ENCODE peak calls at places on chromosomes 7 and 10, in eight cellular contexts. R is H1, M is ovary, D is spleen, C is HepG2, X is sigmoid colon, N is esophagus squamous epithelium, G is adrenal gland. T is an unnamed sample.

GRCh38 chr10:13439771-13440708 is 88.8 kb downstream of the BEND7 start:
- DNase-seq in R (no peak), M (peak), D (peak), C (peak), X (peak), N (no peak), G (peak), T (peak)

GRCh38 chr7:44587843-44588711 is 6.0 kb upstream of the TMED4 start:
- DNase-seq in R (no peak), M (peak), D (no peak), C (peak), X (no peak), N (no peak), G (peak), T (peak)

GRCh38 chr10:70927221-70927943 is 39.0 kb upstream of the PCBD1 start:
- DNase-seq in R (no peak), M (no peak), D (no peak), C (no peak), X (no peak), N (no peak), G (peak), T (no peak)

GRCh38 chr10:104642311-104643022 is 1.4 kb downstream of the SORCS3 start:
- DNase-seq in R (peak), M (peak), D (no peak), C (peak), X (no peak), N (no peak), G (peak), T (peak)

GRCh38 chr10:86400705-86401587 is 34.4 kb upstream of the GRID1 start:
- DNase-seq in R (no peak), M (peak), D (peak), C (peak), X (peak), N (no peak), G (peak), T (peak)

GRCh38 chr7:138116156-138116555 is 39.9 kb downstream of the AKR1D1 start:
- DNase-seq in R (no peak), M (no peak), D (no peak), C (no peak), X (no peak), N (no peak), G (no peak), T (no peak)

GRCh38 chr7:138797715-138798320 is at the start of the genes ATP6V0A4 and TMEM213:
- DNase-seq in R (peak), M (no peak), D (peak), C (no peak), X (no peak), N (no peak), G (no peak), T (no peak)

GRCh38 chr10:121639416-121639815 is 41.2 kb upstream of the FGFR2 start:
- DNase-seq in R (no peak), M (no peak), D (no peak), C (no peak), X (no peak), N (no peak), G (no peak), T (no peak)

GRCh38 chr7:110387689-110388088 is 703.2 kb upstream of the LRRN3 start:
- DNase-seq in R (no peak), M (no peak), D (no peak), C (no peak), X (no peak), N (no peak), G (no peak), T (no peak)

GRCh38 chr10:60238408-60239100 is 151.1 kb downstream of the ANK3 start:
- DNase-seq in R (peak), M (no peak), D (no peak), C (no peak), X (no peak), N (no peak), G (no peak), T (no peak)

GRCh38 chr7:74349621-74350020 is 60.4 kb downstream of the CLIP2 start:
- DNase-seq in R (no peak), M (no peak), D (no peak), C (no peak), X (no peak), N (no peak), G (no peak), T (no peak)

GRCh38 chr7:118080947-118081346 is 103.0 kb upstream of the LSM8 start:
- DNase-seq in R (peak), M (no peak), D (no peak), C (no peak), X (no peak), N (no peak), G (no peak), T (peak)

GRCh38 chr7:150383710-150384397 is 4.7 kb downstream of the ZNF775 start:
- DNase-seq in R (peak), M (no peak), D (no peak), C (peak), X (peak), N (no peak), G (peak), T (no peak)

GRCh38 chr7:29780346-29780745 is 26.0 kb upstream of the WIPF3 start:
- DNase-seq in R (no peak), M (no peak), D (no peak), C (no peak), X (no peak), N (no peak), G (no peak), T (no peak)

GRCh38 chr7:7098280-7098818 is 84.0 kb upstream of the C1GALT1 start:
- DNase-seq in R (no peak), M (no peak), D (no peak), C (no peak), X (no peak), N (no peak), G (no peak), T (no peak)

GRCh38 chr10:11685787-11686218 is 56.4 kb upstream of the ECHDC3 start:
- DNase-seq in R (no peak), M (peak), D (peak), C (peak), X (peak), N (peak), G (peak), T (peak)

GRCh38 chr7:110522061-110522750 is 568.7 kb upstream of the LRRN3 start:
- DNase-seq in R (no peak), M (no peak), D (no peak), C (peak), X (no peak), N (no peak), G (no peak), T (no peak)

GRCh38 chr10:131948501-131948900 is 33.2 kb downstream of the BNIP3 start:
- DNase-seq in R (no peak), M (no peak), D (peak), C (no peak), X (peak), N (no peak), G (peak), T (no peak)

GRCh38 chr10:49183596-49184542 is 4.3 kb downstream of the TMEM273 start:
- DNase-seq in R (no peak), M (no peak), D (peak), C (no peak), X (no peak), N (no peak), G (no peak), T (no peak)

GRCh38 chr7:66140924-66141323 is 26.3 kb downstream of the CRCP start:
- DNase-seq in R (no peak), M (peak), D (no peak), C (no peak), X (peak), N (no peak), G (peak), T (peak)

GRCh38 chr7:100826546-100827329 is 585 bp downstream of the EPHB4 start:
- DNase-seq in R (no peak), M (peak), D (no peak), C (no peak), X (no peak), N (no peak), G (no peak), T (peak)

GRCh38 chr7:4052126-4052525 is 630.0 kb upstream of the FOXK1 start:
- DNase-seq in R (no peak), M (no peak), D (no peak), C (no peak), X (no peak), N (no peak), G (no peak), T (no peak)

GRCh38 chr7:104160375-104160774 is 47.4 kb downstream of the ORC5 start:
- DNase-seq in R (no peak), M (no peak), D (no peak), C (no peak), X (no peak), N (no peak), G (no peak), T (peak)

GRCh38 chr10:72906446-72906845 is 12.9 kb downstream of the OIT3 start:
- DNase-seq in R (no peak), M (no peak), D (no peak), C (no peak), X (no peak), N (no peak), G (no peak), T (no peak)

GRCh38 chr7:33494473-33494872 is 365.1 kb downstream of the BBS9 start:
- DNase-seq in R (no peak), M (no peak), D (no peak), C (no peak), X (no peak), N (no peak), G (no peak), T (no peak)

DNA sequence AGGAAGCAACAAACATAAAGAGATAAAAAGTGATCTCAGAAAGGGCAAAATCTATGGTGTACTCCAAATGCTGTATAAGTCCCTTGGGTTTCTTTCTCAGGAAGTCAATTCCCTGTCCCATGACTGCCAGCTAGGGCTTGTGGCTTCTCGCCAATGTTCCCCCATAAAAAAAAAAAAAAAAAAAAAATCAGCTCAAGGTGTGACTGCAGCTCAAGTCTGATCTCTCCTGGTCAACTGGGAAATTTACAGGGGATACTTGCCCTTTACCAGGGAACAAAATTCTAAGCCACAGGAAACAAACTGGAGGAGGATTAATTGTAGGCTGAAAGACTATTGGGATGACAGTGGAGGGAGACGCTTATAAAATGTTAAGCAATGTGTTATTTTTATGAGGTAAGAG is 76.0 kb downstream of the PCGF5 start:
- DNase-seq in R (no peak), M (no peak), D (no peak), C (peak), X (no peak), N (no peak), G (no peak), T (peak)
- TF ChIP-seq POLR2A in R (no peak), M (no peak), D (no peak), C (no peak), X (no peak), N (no peak), G (no peak), T (no peak)

GRCh38 chr10:79445708-79446450 is 455 bp upstream of the ZCCHC24 start:
- DNase-seq in R (peak), M (peak), D (peak), C (peak), X (peak), N (peak), G (peak), T (peak)
- TF ChIP-seq POLR2A in R (no peak), M (peak), D (no peak), C (no peak), X (peak), N (no peak), G (peak), T (no peak)

GRCh38 chr10:102408728-102409603 is 9.6 kb downstream of the PSD start:
- DNase-seq in R (no peak), M (peak), D (peak), C (no peak), X (peak), N (no peak), G (peak), T (no peak)
- TF ChIP-seq POLR2A in R (no peak), M (no peak), D (no peak), C (no peak), X (peak), N (no peak), G (no peak), T (no peak)

DNA sequence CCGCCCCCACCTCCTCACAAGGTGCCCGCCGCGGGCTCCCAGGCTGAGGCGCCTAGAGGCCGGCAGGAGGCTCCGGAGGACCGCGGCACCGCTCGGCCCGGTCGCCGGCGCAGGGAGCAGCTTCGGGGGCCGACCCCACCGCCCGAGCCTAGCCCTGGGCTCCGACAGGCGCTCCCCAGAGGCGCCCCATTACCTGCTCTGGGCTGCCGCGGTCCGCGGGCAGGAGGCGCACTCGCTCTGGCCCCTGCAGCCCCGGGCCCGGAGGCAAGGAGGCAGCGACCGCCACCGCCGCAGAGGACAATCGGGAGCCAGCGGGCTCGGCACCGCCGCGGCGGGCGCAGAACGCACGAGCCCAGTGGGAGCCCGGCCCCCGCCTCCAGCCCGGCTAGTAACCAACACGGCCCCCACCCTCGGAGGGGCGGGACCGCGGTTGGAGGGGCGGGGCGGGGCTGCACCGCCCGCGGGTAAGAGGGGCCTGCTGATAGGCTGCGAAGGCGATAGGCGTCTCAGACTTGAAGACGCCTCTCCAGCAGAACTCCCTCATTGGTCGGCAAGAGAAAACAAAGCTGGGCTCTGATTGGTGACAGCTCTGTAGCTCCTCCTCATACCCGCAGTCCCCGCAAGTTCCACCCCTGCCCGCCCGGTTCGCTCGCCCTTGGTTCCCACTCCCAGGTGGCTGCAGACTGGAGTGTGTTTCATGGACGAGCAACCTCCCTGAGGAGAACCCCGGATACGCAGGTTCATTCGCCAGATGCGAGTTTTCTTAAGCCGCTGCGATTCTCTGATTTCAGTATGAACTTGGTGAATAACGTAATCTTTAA is at the start of gene MPP7:
- DNase-seq in R (peak), M (peak), D (peak), C (peak), X (peak), N (peak), G (peak), T (peak)
- TF ChIP-seq POLR2A in R (no peak), M (peak), D (no peak), C (peak), X (no peak), N (no peak), G (peak), T (no peak)

DNA sequence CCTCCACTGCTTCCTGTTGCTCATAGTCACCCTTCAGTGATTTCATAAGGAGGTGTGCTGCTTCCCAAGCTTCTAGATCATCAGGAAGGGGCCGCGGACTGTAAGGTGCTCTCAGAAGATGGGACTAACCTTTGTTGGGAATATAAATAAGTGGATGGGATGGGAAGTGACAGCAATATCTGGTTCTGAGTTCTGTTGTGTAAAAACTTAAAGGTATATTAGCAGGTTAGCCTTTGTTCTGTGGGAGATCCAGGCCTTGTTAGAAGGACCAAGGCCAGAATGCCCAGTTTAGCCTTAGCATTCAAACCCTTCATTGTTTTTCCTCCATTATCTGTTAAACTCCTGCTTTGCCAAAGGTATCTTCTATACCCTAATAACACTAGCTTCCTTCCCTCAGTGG is 12.4 kb downstream of the BUB3 start:
- DNase-seq in R (no peak), M (no peak), D (no peak), C (no peak), X (no peak), N (no peak), G (no peak), T (no peak)
- TF ChIP-seq POLR2A in R (no peak), M (no peak), D (no peak), C (no peak), X (no peak), N (no peak), G (no peak), T (no peak)

DNA sequence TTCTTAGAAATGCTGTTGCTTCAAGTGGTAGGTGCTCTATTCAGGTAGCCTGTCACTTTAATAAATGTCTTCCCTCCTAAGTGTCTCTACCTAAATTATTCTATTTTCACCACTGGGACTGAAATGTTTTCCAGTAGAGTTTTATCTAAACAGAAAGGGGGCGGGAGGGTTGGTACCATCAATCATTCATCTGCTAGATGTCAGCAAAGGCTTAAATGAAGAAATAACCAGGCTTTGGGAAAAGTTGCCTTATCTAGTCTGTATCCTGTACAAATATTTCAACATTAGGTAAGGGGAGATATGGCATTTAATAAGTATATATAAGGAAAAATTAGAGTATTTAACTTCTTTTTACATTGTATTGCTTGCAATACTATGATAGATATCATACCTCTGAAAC is 51.8 kb downstream of the VTI1A start:
- DNase-seq in R (no peak), M (no peak), D (no peak), C (no peak), X (no peak), N (no peak), G (no peak), T (no peak)
- TF ChIP-seq POLR2A in R (no peak), M (no peak), D (no peak), C (no peak), X (no peak), N (no peak), G (no peak), T (no peak)

DNA sequence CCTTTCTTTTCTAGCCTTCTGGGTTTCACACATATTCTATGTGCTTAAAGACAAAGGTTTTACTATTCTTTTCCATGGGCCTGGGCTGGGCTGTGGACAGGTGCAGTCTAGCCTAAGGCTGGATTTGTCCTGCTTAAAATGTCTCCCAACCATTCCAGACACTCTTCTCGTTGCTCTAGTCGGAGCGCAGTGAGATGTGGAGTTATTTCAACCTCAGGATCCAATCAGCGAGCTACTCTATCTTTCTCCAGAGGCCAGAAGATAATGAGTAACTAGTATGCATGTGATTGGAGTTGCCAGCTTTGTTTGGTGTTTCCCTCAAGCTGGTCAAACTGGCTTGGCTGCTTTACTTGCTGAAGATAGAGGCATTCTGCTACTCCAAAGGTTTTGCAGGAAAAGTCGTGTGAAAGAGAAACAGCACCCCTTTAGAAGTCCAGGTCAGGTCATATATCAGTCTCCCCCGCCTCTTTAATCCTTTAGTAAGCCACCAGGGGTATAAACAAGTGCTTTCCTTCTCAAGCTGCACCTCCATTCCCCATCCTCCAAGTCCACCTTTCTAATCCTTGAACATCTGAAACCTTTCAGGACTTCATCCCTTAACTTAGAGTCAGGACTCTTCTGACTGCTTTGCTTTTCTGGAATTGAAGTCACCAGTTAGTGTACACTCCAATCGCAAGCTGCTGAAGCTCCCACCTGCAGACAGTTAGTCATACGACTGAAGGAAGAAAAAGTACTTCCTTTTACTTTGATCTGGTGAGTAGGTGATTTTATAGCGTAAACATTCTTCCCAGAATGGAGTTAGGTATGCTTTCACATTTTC is 78.8 kb downstream of the DNMBP start:
- DNase-seq in R (no peak), M (no peak), D (no peak), C (peak), X (no peak), N (no peak), G (no peak), T (no peak)
- TF ChIP-seq POLR2A in R (no peak), M (no peak), D (no peak), C (peak), X (no peak), N (no peak), G (no peak), T (no peak)

DNA sequence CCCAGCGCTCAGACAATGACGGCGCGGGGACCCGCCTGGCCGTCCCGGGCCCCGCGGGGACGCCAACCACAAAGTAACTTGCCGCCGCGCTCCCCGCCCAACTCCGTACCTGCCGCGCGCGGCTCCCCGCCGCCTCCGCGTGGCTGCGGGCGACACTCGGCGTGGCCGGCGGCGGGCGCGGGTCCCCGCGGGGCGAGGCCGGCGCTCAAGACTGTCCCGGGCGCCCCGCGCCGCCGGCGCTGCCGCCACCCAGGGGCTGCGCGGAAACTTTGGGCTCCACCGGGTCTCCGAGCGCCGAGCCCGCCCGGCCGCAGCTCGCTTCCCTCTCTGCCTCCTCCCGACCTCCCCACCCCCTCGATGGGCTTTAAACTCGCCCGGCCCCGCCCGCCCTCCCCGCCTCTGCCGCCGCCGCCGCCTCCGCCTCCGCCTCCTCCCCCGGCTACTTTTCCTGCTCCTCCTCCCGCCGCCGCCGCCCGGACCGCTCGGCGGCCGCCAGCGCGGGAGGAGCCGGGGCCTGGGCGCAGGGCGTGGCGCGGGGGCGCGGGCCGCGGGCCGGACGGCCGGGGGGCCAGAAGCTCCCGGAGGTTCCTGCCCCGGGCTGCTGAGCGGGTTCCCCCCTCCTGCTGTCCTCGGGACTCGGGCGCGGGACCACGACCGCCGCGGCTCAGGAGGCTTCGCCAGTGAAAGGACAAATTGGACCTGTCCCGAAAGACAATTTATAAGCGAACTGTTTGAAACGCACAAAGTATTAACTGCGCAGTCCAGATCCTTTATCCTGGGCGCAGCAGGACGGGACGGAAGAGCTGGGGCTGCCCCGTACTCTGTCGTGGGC is 10.6 kb upstream of the GRB10 start:
- DNase-seq in R (no peak), M (peak), D (peak), C (no peak), X (peak), N (no peak), G (peak), T (peak)
- TF ChIP-seq POLR2A in R (no peak), M (no peak), D (no peak), C (no peak), X (no peak), N (no peak), G (peak), T (no peak)

T was measured in erythroblast.